ENCODE peak calls at places on chromosomes 13 and 19, in eight cellular contexts. One of them, this sample, is unnamed. For H3K4me1, the result is how much of the 10 kb centered on the place peaks cover.

GRCh38 chr13:40605573-40605972 is 60.9 kb downstream of the FOXO1 start:
- DNase-seq in CD8-positive, alpha-beta T cell: no peak
- DNase-seq in IMR-90: no peak
- DNase-seq in heart right ventricle: no peak
- DNase-seq in GM12878: no peak
- DNase-seq in pancreas: no peak
- DNase-seq in tibial nerve: no peak
- DNase-seq in endodermal cell: no peak
- DNase-seq in this sample: no peak

GRCh38 chr19:55116232-55117062 is 990 bp downstream of the PPP1R12C start:
- DNase-seq in CD8-positive, alpha-beta T cell: no peak
- DNase-seq in IMR-90: peak
- DNase-seq in heart right ventricle: peak
- DNase-seq in GM12878: no peak
- DNase-seq in pancreas: no peak
- DNase-seq in tibial nerve: peak
- DNase-seq in endodermal cell: peak
- DNase-seq in this sample: peak

GRCh38 chr13:79525458-79525857 is 44.5 kb downstream of the NDFIP2 start:
- DNase-seq in CD8-positive, alpha-beta T cell: no peak
- DNase-seq in IMR-90: no peak
- DNase-seq in heart right ventricle: no peak
- DNase-seq in GM12878: no peak
- DNase-seq in pancreas: no peak
- DNase-seq in tibial nerve: no peak
- DNase-seq in endodermal cell: no peak
- DNase-seq in this sample: no peak

GRCh38 chr19:32916969-32917611 is 47.5 kb upstream of the SLC7A9 start:
- DNase-seq in CD8-positive, alpha-beta T cell: no peak
- DNase-seq in IMR-90: no peak
- DNase-seq in heart right ventricle: no peak
- DNase-seq in GM12878: no peak
- DNase-seq in pancreas: no peak
- DNase-seq in tibial nerve: no peak
- DNase-seq in endodermal cell: no peak
- DNase-seq in this sample: no peak

GRCh38 chr13:51619614-51620013 is 35.4 kb downstream of the WDFY2 start:
- DNase-seq in CD8-positive, alpha-beta T cell: no peak
- DNase-seq in IMR-90: peak
- DNase-seq in heart right ventricle: no peak
- DNase-seq in GM12878: no peak
- DNase-seq in pancreas: no peak
- DNase-seq in tibial nerve: no peak
- DNase-seq in endodermal cell: no peak
- DNase-seq in this sample: no peak

GRCh38 chr13:43389573-43389972 is 366.2 kb downstream of the DNAJC15 start:
- DNase-seq in CD8-positive, alpha-beta T cell: no peak
- DNase-seq in IMR-90: peak
- DNase-seq in heart right ventricle: no peak
- DNase-seq in GM12878: no peak
- DNase-seq in pancreas: no peak
- DNase-seq in tibial nerve: no peak
- DNase-seq in endodermal cell: no peak
- DNase-seq in this sample: no peak

GRCh38 chr19:53853707-53854106 is 14.0 kb upstream of the MYADM start:
- DNase-seq in CD8-positive, alpha-beta T cell: no peak
- DNase-seq in IMR-90: no peak
- DNase-seq in heart right ventricle: no peak
- DNase-seq in GM12878: no peak
- DNase-seq in pancreas: no peak
- DNase-seq in tibial nerve: no peak
- DNase-seq in endodermal cell: no peak
- DNase-seq in this sample: no peak

GRCh38 chr13:36857273-36857672 is 38.3 kb downstream of the RFXAP start:
- DNase-seq in CD8-positive, alpha-beta T cell: no peak
- DNase-seq in IMR-90: no peak
- DNase-seq in heart right ventricle: no peak
- DNase-seq in GM12878: no peak
- DNase-seq in pancreas: no peak
- DNase-seq in tibial nerve: no peak
- DNase-seq in endodermal cell: no peak
- DNase-seq in this sample: no peak

GRCh38 chr13:91133941-91134772 is 213.3 kb upstream of the MIR17HG start:
- DNase-seq in CD8-positive, alpha-beta T cell: no peak
- DNase-seq in IMR-90: peak
- DNase-seq in heart right ventricle: no peak
- DNase-seq in GM12878: no peak
- DNase-seq in pancreas: peak
- DNase-seq in tibial nerve: peak
- DNase-seq in endodermal cell: peak
- DNase-seq in this sample: peak

GRCh38 chr13:25453966-25454365 is 82.2 kb downstream of the ATP8A2 start:
- DNase-seq in CD8-positive, alpha-beta T cell: no peak
- DNase-seq in IMR-90: no peak
- DNase-seq in heart right ventricle: no peak
- DNase-seq in GM12878: no peak
- DNase-seq in pancreas: no peak
- DNase-seq in tibial nerve: no peak
- DNase-seq in endodermal cell: no peak
- DNase-seq in this sample: no peak

GRCh38 chr13:98934243-98934642 is 43.6 kb downstream of the DOCK9 start:
- DNase-seq in CD8-positive, alpha-beta T cell: no peak
- DNase-seq in IMR-90: no peak
- DNase-seq in heart right ventricle: no peak
- DNase-seq in GM12878: no peak
- DNase-seq in pancreas: no peak
- DNase-seq in tibial nerve: no peak
- DNase-seq in endodermal cell: no peak
- DNase-seq in this sample: no peak

GRCh38 chr13:36294061-36294460 is 3.6 kb downstream of the CCDC169 start:
- DNase-seq in CD8-positive, alpha-beta T cell: no peak
- DNase-seq in IMR-90: no peak
- DNase-seq in heart right ventricle: no peak
- DNase-seq in GM12878: no peak
- DNase-seq in pancreas: no peak
- DNase-seq in tibial nerve: no peak
- DNase-seq in endodermal cell: no peak
- DNase-seq in this sample: no peak

GRCh38 chr13:74839656-74840055 is 642.3 kb downstream of the TBC1D4 start:
- DNase-seq in CD8-positive, alpha-beta T cell: no peak
- DNase-seq in IMR-90: peak
- DNase-seq in heart right ventricle: no peak
- DNase-seq in GM12878: no peak
- DNase-seq in pancreas: no peak
- DNase-seq in tibial nerve: no peak
- DNase-seq in endodermal cell: no peak
- DNase-seq in this sample: no peak

GRCh38 chr19:6092329-6093286 is 17.7 kb downstream of the RFX2 start:
- DNase-seq in CD8-positive, alpha-beta T cell: no peak
- DNase-seq in IMR-90: peak
- DNase-seq in heart right ventricle: peak
- DNase-seq in GM12878: no peak
- DNase-seq in pancreas: peak
- DNase-seq in tibial nerve: peak
- DNase-seq in endodermal cell: peak
- DNase-seq in this sample: peak

GRCh38 chr13:77325371-77325941 is 1.4 kb downstream of the MYCBP2 start:
- DNase-seq in CD8-positive, alpha-beta T cell: no peak
- DNase-seq in IMR-90: no peak
- DNase-seq in heart right ventricle: no peak
- DNase-seq in GM12878: no peak
- DNase-seq in pancreas: no peak
- DNase-seq in tibial nerve: no peak
- DNase-seq in endodermal cell: no peak
- DNase-seq in this sample: no peak

GRCh38 chr19:50975766-50976165 is 6.4 kb upstream of the KLK6 start:
- DNase-seq in CD8-positive, alpha-beta T cell: no peak
- DNase-seq in IMR-90: no peak
- DNase-seq in heart right ventricle: no peak
- DNase-seq in GM12878: no peak
- DNase-seq in pancreas: no peak
- DNase-seq in tibial nerve: no peak
- DNase-seq in endodermal cell: peak
- DNase-seq in this sample: no peak

GRCh38 chr13:78121459-78122348 is 203.1 kb upstream of the EDNRB start:
- DNase-seq in CD8-positive, alpha-beta T cell: no peak
- DNase-seq in IMR-90: peak
- DNase-seq in heart right ventricle: no peak
- DNase-seq in GM12878: peak
- DNase-seq in pancreas: no peak
- DNase-seq in tibial nerve: peak
- DNase-seq in endodermal cell: peak
- DNase-seq in this sample: peak

GRCh38 chr19:3402631-3403443 is 36.5 kb downstream of the NFIC start:
- DNase-seq in CD8-positive, alpha-beta T cell: no peak
- DNase-seq in IMR-90: no peak
- DNase-seq in heart right ventricle: no peak
- DNase-seq in GM12878: no peak
- DNase-seq in pancreas: no peak
- DNase-seq in tibial nerve: no peak
- DNase-seq in endodermal cell: no peak
- DNase-seq in this sample: no peak

GRCh38 chr19:3406571-3407111 is 40.3 kb downstream of the NFIC start:
- DNase-seq in CD8-positive, alpha-beta T cell: no peak
- DNase-seq in IMR-90: no peak
- DNase-seq in heart right ventricle: no peak
- DNase-seq in GM12878: no peak
- DNase-seq in pancreas: no peak
- DNase-seq in tibial nerve: no peak
- DNase-seq in endodermal cell: no peak
- DNase-seq in this sample: no peak

GRCh38 chr19:3404324-3405260 is 38.2 kb downstream of the NFIC start:
- DNase-seq in CD8-positive, alpha-beta T cell: no peak
- DNase-seq in IMR-90: peak
- DNase-seq in heart right ventricle: peak
- DNase-seq in GM12878: no peak
- DNase-seq in pancreas: peak
- DNase-seq in tibial nerve: peak
- DNase-seq in endodermal cell: peak
- DNase-seq in this sample: peak

GRCh38 chr19:3403489-3404323 is 37.3 kb downstream of the NFIC start:
- DNase-seq in CD8-positive, alpha-beta T cell: no peak
- DNase-seq in IMR-90: peak
- DNase-seq in heart right ventricle: peak
- DNase-seq in GM12878: no peak
- DNase-seq in pancreas: peak
- DNase-seq in tibial nerve: peak
- DNase-seq in endodermal cell: peak
- DNase-seq in this sample: peak

DNA sequence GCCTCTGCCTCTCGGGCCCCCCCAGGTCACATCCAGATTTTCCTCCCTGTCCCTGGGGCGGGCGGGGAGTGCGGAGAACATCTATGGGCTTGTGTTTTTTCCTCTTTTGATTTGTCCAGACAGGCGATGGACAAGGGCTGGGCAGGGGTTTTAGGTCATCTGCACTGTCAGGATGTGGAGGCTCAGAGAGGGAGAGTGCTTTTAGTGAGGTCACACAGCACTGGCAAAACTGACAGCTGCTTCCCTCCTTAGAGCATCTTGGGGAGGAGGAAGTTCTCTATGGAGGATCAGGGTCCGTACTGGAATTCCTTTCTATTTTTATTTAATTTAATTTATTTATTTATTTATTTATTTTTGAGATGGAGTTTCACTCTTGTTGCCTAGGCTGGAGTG is 38.9 kb downstream of the NFIC start:
- DNase-seq in CD8-positive, alpha-beta T cell: no peak
- DNase-seq in IMR-90: no peak
- DNase-seq in heart right ventricle: no peak
- DNase-seq in GM12878: no peak
- DNase-seq in pancreas: no peak
- DNase-seq in tibial nerve: no peak
- DNase-seq in endodermal cell: no peak
- DNase-seq in this sample: no peak
- H3K4me1 ChIP-seq in CD8-positive, alpha-beta T cell: under half
- H3K4me1 ChIP-seq in IMR-90: under half
- H3K4me1 ChIP-seq in heart right ventricle: half or more
- H3K4me1 ChIP-seq in GM12878: under half
- H3K4me1 ChIP-seq in pancreas: under half
- H3K4me1 ChIP-seq in tibial nerve: under half
- H3K4me1 ChIP-seq in endodermal cell: under half
- H3K4me1 ChIP-seq in this sample: under half

GRCh38 chr19:2561895-2562294 is 86.0 kb downstream of the GADD45B start:
- DNase-seq in CD8-positive, alpha-beta T cell: peak
- DNase-seq in IMR-90: no peak
- DNase-seq in heart right ventricle: no peak
- DNase-seq in GM12878: peak
- DNase-seq in pancreas: no peak
- DNase-seq in tibial nerve: no peak
- DNase-seq in endodermal cell: peak
- DNase-seq in this sample: no peak
- TF ChIP-seq CTCF in CD8-positive, alpha-beta T cell: no peak
- TF ChIP-seq CTCF in IMR-90: no peak
- TF ChIP-seq CTCF in heart right ventricle: no peak
- TF ChIP-seq CTCF in GM12878: no peak
- TF ChIP-seq CTCF in pancreas: no peak
- TF ChIP-seq CTCF in tibial nerve: no peak
- TF ChIP-seq CTCF in endodermal cell: no peak
- TF ChIP-seq CTCF in this sample: no peak

DNA sequence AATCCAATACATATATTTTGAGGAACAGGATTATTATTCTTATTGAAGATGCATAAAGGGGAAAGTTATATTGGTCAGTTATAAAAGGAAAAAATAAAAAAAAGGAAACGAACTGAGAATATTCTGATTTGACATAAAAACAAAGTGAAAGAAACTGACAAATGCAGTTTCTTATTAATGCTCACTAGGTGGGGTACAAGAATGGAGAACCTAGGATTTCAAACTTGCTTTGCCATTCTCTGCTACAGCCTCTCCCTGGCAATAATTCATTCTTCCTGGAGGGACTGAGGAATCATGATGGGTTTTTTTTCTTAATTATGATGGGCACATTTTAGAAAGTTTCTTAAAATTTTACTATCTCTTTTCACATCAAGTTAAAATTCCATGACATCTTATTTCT is 154.9 kb downstream of the PCDH9 start:
- DNase-seq in CD8-positive, alpha-beta T cell: no peak
- DNase-seq in IMR-90: peak
- DNase-seq in heart right ventricle: no peak
- DNase-seq in GM12878: no peak
- DNase-seq in pancreas: no peak
- DNase-seq in tibial nerve: no peak
- DNase-seq in endodermal cell: no peak
- DNase-seq in this sample: no peak
- H3K4me3 ChIP-seq in CD8-positive, alpha-beta T cell: no peak
- H3K4me3 ChIP-seq in IMR-90: no peak
- H3K4me3 ChIP-seq in heart right ventricle: peak
- H3K4me3 ChIP-seq in GM12878: no peak
- H3K4me3 ChIP-seq in pancreas: no peak
- H3K4me3 ChIP-seq in tibial nerve: peak
- H3K4me3 ChIP-seq in endodermal cell: no peak
- H3K4me3 ChIP-seq in this sample: no peak

DNA sequence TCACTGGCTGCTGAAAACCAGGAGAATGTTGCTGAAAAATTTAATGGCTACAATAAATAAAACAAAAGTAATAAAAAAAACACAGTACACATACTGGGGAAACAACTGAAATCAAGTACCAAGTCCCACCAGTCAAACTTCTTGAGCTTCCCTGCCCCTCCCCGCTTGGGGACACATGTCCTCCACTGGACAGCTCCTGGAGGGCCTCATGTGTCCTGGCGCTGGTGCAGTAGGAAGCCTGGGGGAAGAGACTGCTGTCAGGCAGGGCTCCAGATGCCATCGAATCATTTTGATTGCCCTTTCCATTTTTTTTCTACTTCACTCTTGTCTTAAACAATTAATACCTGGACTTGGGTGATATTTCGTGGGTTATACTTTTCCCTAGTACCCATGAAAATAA is 26.6 kb upstream of the SLC35E1 start:
- DNase-seq in CD8-positive, alpha-beta T cell: no peak
- DNase-seq in IMR-90: no peak
- DNase-seq in heart right ventricle: no peak
- DNase-seq in GM12878: no peak
- DNase-seq in pancreas: no peak
- DNase-seq in tibial nerve: no peak
- DNase-seq in endodermal cell: no peak
- DNase-seq in this sample: no peak
- H3K4me1 ChIP-seq in CD8-positive, alpha-beta T cell: under half
- H3K4me1 ChIP-seq in IMR-90: under half
- H3K4me1 ChIP-seq in heart right ventricle: half or more
- H3K4me1 ChIP-seq in GM12878: under half
- H3K4me1 ChIP-seq in pancreas: under half
- H3K4me1 ChIP-seq in tibial nerve: under half
- H3K4me1 ChIP-seq in endodermal cell: under half
- H3K4me1 ChIP-seq in this sample: under half